ENCODE peak calls at places on chromosomes 11 and 22, in eight cellular contexts. U, V, C, R, T, A, D and K are unnamed samples.

GRCh38 chr11:117497206-117497951 is 169.7 kb downstream of the CEP164 start:
- DNase-seq in A (no peak), C (no peak), V (no peak), T (no peak), R (no peak), D (no peak), U (no peak), K (no peak)

GRCh38 chr11:94020777-94021615 is at the start of gene HEPHL1:
- DNase-seq in A (peak; percentile 86), C (no peak), D (no peak), U (no peak), T (no peak), V (no peak), R (peak; percentile 78), K (no peak)

GRCh38 chr22:22578702-22579424 is 19.8 kb upstream of the PRAME start:
- DNase-seq in T (no peak), C (no peak), U (no peak), A (no peak), V (peak; percentile 23), D (peak; percentile 44), R (no peak), K (peak; percentile 40)

GRCh38 chr11:33735166-33735425 is 1.1 kb downstream of the CD59 start:
- DNase-seq in C (no peak), R (peak; percentile 23), V (no peak), T (no peak), U (no peak), A (no peak), D (no peak), K (no peak)

GRCh38 chr11:85595285-85595884 is 31.8 kb downstream of the DLG2 start:
- DNase-seq in R (peak; percentile 65), C (no peak), U (no peak), V (no peak), D (no peak), T (peak; percentile 45), A (no peak), K (no peak)

GRCh38 chr11:104892723-104893511 is 5.3 kb downstream of the CASP12 start:
- DNase-seq in R (no peak), A (no peak), C (no peak), U (no peak), V (no peak), D (no peak), T (no peak), K (no peak)

GRCh38 chr11:13880719-13881118 is 81.8 kb upstream of the SPON1 start:
- DNase-seq in R (no peak), D (no peak), U (no peak), C (no peak), A (no peak), T (no peak), V (no peak), K (no peak)

GRCh38 chr11:7677071-7677470 is 3.8 kb upstream of the CYB5R2 start:
- DNase-seq in A (no peak), R (peak; percentile 80), C (no peak), U (no peak), D (no peak), T (no peak), V (no peak), K (no peak)

GRCh38 chr22:40635940-40636379 is 559 bp downstream of the MRTFA start:
- DNase-seq in U (no peak), D (no peak), T (no peak), C (no peak), R (no peak), V (no peak), A (no peak), K (no peak)

GRCh38 chr11:108713076-108713790 is 48.4 kb downstream of the DDX10 start:
- DNase-seq in D (no peak), C (no peak), U (no peak), A (no peak), R (no peak), T (no peak), V (no peak), K (no peak)

GRCh38 chr11:5807580-5807979 is 1.1 kb upstream of the OR52N2 start:
- DNase-seq in D (no peak), U (no peak), R (no peak), A (no peak), C (no peak), T (peak; percentile 14), V (no peak), K (no peak)

GRCh38 chr22:41834005-41834975 is 1.4 kb downstream of the SREBF2 start:
- DNase-seq in T (no peak), V (no peak), C (no peak), D (no peak), A (no peak), U (no peak), R (no peak), K (no peak)

GRCh38 chr11:20367313-20367948 is 3.9 kb downstream of the HTATIP2 start:
- DNase-seq in R (peak; percentile 72), A (no peak), D (no peak), U (peak; percentile 27), T (no peak), V (no peak), C (no peak), K (no peak)

GRCh38 chr11:91776660-91777059 is 448.0 kb upstream of the FAT3 start:
- DNase-seq in U (no peak), D (no peak), V (peak; percentile 58), A (no peak), R (no peak), T (no peak), C (no peak), K (peak; percentile 22)

GRCh38 chr11:17721242-17721999 is 2.0 kb downstream of the MYOD1 start:
- DNase-seq in T (no peak), U (no peak), R (peak; percentile 16), C (no peak), A (no peak), V (no peak), D (no peak), K (no peak)

GRCh38 chr11:74169736-74170458 is 905 bp downstream of the C2CD3 start:
- DNase-seq in C (no peak), A (no peak), T (no peak), V (no peak), D (no peak), R (no peak), U (no peak), K (no peak)

GRCh38 chr22:42868751-42869251 is 11.7 kb upstream of the ARFGAP3 start:
- DNase-seq in C (peak; percentile 66), V (peak; percentile 84), A (peak; percentile 78), R (peak; percentile 36), T (no peak), U (no peak), D (peak; percentile 67), K (peak; percentile 72)

DNA sequence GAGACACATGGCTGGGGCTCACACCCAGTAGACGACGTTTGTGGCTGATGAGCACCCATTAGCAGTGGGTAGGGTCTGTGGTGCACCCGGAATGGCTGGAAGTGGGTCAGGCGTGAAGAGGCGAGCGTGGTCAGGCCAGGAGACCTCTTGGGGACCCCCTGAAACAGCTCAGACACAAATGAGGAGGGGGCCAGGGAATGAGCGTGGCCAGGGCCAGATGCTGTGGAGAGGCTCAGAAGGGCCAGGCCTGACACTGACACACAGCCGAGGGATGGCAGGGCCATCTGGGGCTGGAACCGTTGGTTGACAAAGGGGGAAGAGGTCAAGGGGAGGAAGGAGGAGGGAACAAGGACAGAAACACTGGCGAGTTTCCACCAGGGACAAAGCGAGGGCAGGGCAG is 162.8 kb downstream of the SHANK2 start:
- DNase-seq in A (no peak), D (no peak), V (no peak), U (no peak), C (no peak), T (no peak), R (no peak), K (no peak)
- H3K9me3 ChIP-seq in A (no peaks in the 10 kb centered on the region), D (no peaks in the 10 kb centered on the region), V (no peaks in the 10 kb centered on the region), U (no peaks in the 10 kb centered on the region), C (no peaks in the 10 kb centered on the region), T (no peaks in the 10 kb centered on the region), R (no peaks in the 10 kb centered on the region), K (no peaks in the 10 kb centered on the region)

GRCh38 chr11:96056581-96056980 is 132.7 kb upstream of the MTMR2 start:
- DNase-seq in D (no peak), C (no peak), U (no peak), V (no peak), R (no peak), A (no peak), T (no peak), K (no peak)

GRCh38 chr11:96055706-96056387 is 131.9 kb upstream of the MTMR2 start:
- DNase-seq in D (no peak), A (no peak), U (no peak), V (no peak), R (peak; percentile 48), T (no peak), C (no peak), K (no peak)

GRCh38 chr11:96051820-96052219 is 127.9 kb upstream of the MTMR2 start:
- DNase-seq in D (no peak), C (no peak), R (no peak), V (no peak), T (no peak), U (no peak), A (no peak), K (no peak)

GRCh38 chr11:96052921-96053631 is 129.2 kb upstream of the MTMR2 start:
- DNase-seq in C (no peak), T (no peak), V (no peak), U (no peak), A (no peak), R (peak; percentile 80), D (no peak), K (no peak)

DNA sequence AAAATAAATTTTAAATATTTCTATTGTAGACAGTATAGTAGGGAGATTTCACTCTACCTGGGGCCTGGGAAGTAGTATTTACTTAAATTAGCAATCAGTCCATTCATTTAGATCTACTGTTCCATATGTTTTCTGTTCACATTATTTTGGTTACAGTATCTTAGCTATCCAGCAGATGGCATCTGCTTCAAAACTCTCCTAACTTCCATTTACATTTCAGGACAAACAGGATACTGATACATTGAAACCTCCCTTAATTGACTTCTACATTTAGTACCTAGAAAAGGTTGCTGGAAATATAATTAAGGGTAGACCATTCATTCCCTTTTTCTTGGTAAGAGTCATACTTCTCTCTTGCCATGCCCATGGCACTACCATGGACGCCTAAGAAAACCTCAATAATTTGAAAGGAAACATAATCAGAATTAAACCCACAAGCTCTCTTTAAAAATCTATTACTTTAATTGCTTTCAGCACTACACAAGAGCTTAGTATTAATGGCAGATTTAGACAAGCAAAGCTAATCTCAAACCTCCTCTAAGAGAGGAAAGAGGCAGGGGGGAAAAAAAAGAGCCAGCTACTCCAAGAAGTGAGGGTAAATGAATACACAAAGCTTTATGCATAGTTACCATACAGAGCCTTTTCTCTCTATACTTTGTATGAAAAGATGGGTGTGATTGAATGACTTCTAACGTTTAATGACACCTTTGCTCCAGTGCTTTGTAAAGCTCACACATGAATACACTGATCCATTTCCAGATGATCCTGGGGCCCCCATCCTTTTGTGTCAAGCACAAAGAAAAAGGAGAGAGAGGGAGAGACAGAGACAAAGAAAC is 131.2 kb upstream of the MTMR2 start:
- DNase-seq in A (no peak), U (no peak), D (no peak), R (peak; percentile 66), V (no peak), T (peak; percentile 39), C (no peak), K (no peak)
- H3K4me3 ChIP-seq in A (no peak overlapping the region), U (no peak overlapping the region), D (no peak overlapping the region), R (no peak overlapping the region), V (no peak overlapping the region), T (no peak overlapping the region), C (no peak overlapping the region), K (no peak overlapping the region)

GRCh38 chr11:62553839-62554361 is 7.3 kb upstream of the AHNAK start:
- DNase-seq in V (no peak), C (no peak), U (no peak), D (no peak), R (no peak), T (no peak), A (no peak), K (no peak)
- H3K9me3 ChIP-seq in V (no peaks in the 10 kb centered on the region), C (no peaks in the 10 kb centered on the region), U (no peaks in the 10 kb centered on the region), D (no peaks in the 10 kb centered on the region), R (no peaks in the 10 kb centered on the region), T (no peaks in the 10 kb centered on the region), A (no peaks in the 10 kb centered on the region), K (no peaks in the 10 kb centered on the region)

GRCh38 chr11:67381244-67381972 is 8.0 kb upstream of the CLCF1 start:
- DNase-seq in R (peak; percentile 12), C (no peak), T (no peak), U (no peak), A (no peak), V (no peak), D (no peak), K (no peak)
- H3K4me3 ChIP-seq in R (no peak overlapping the region), C (no peak overlapping the region), T (no peak overlapping the region), U (no peak overlapping the region), A (no peak overlapping the region), V (no peak overlapping the region), D (no peak overlapping the region), K (no peak overlapping the region)